ENCODE peak calls at places on chromosomes 16 and 17, in six cellular contexts. One of them, this sample, is unnamed. For H3K36me3, the result is how much of the 10 kb centered on the place peaks cover.

GRCh38 chr16:67537636-67538591 is 9.3 kb downstream of the RIPOR1 start:
- DNase-seq in Peyer's patch: peak
- DNase-seq in heart right ventricle: peak
- DNase-seq in tibial nerve: no peak
- DNase-seq in uterus: peak
- DNase-seq in aorta: peak
- DNase-seq in this sample: peak

GRCh38 chr17:45851873-45852272 is 7.2 kb downstream of the SPPL2C start:
- DNase-seq in aorta: peak
- DNase-seq in heart right ventricle: no peak
- DNase-seq in tibial nerve: no peak
- DNase-seq in uterus: no peak
- DNase-seq in Peyer's patch: no peak
- DNase-seq in this sample: no peak

GRCh38 chr17:19376799-19377198 is 1.5 kb upstream of the MAPK7 start:
- DNase-seq in tibial nerve: no peak
- DNase-seq in heart right ventricle: no peak
- DNase-seq in aorta: no peak
- DNase-seq in Peyer's patch: peak
- DNase-seq in uterus: peak
- DNase-seq in this sample: no peak

GRCh38 chr16:54242199-54242598 is 44.4 kb downstream of the IRX3 start:
- DNase-seq in tibial nerve: no peak
- DNase-seq in Peyer's patch: peak
- DNase-seq in uterus: no peak
- DNase-seq in aorta: no peak
- DNase-seq in heart right ventricle: no peak
- DNase-seq in this sample: no peak

GRCh38 chr16:4500283-4500682 is 24.1 kb downstream of the HMOX2 start:
- DNase-seq in aorta: peak
- DNase-seq in tibial nerve: no peak
- DNase-seq in heart right ventricle: no peak
- DNase-seq in Peyer's patch: no peak
- DNase-seq in uterus: no peak
- DNase-seq in this sample: no peak

GRCh38 chr16:87143661-87144121 is 173.5 kb downstream of the C16orf95 start:
- DNase-seq in heart right ventricle: no peak
- DNase-seq in tibial nerve: no peak
- DNase-seq in Peyer's patch: no peak
- DNase-seq in uterus: no peak
- DNase-seq in aorta: peak
- DNase-seq in this sample: no peak

GRCh38 chr16:81263470-81264200 is 25.1 kb downstream of the BCO1 start:
- DNase-seq in aorta: no peak
- DNase-seq in heart right ventricle: no peak
- DNase-seq in Peyer's patch: no peak
- DNase-seq in uterus: peak
- DNase-seq in tibial nerve: no peak
- DNase-seq in this sample: no peak

GRCh38 chr16:85077039-85077438 is 35.2 kb downstream of the CIBAR2 start:
- DNase-seq in aorta: no peak
- DNase-seq in uterus: no peak
- DNase-seq in tibial nerve: no peak
- DNase-seq in heart right ventricle: no peak
- DNase-seq in Peyer's patch: no peak
- DNase-seq in this sample: no peak

GRCh38 chr17:44774271-44775135 is 15.7 kb downstream of the ADAM11 start:
- DNase-seq in tibial nerve: peak
- DNase-seq in uterus: peak
- DNase-seq in aorta: peak
- DNase-seq in heart right ventricle: peak
- DNase-seq in Peyer's patch: peak
- DNase-seq in this sample: peak

GRCh38 chr17:47955497-47956461 is 1.9 kb downstream of the PRR15L start:
- DNase-seq in tibial nerve: no peak
- DNase-seq in heart right ventricle: no peak
- DNase-seq in uterus: no peak
- DNase-seq in Peyer's patch: peak
- DNase-seq in aorta: no peak
- DNase-seq in this sample: no peak

GRCh38 chr16:30478766-30479478 is 6.4 kb downstream of the ITGAL start:
- DNase-seq in aorta: no peak
- DNase-seq in Peyer's patch: no peak
- DNase-seq in tibial nerve: no peak
- DNase-seq in heart right ventricle: no peak
- DNase-seq in uterus: no peak
- DNase-seq in this sample: no peak

GRCh38 chr17:9107527-9107926 is 86.2 kb downstream of the NTN1 start:
- DNase-seq in uterus: no peak
- DNase-seq in tibial nerve: no peak
- DNase-seq in Peyer's patch: no peak
- DNase-seq in aorta: no peak
- DNase-seq in heart right ventricle: no peak
- DNase-seq in this sample: no peak

GRCh38 chr17:34862384-34862783 is 98.9 kb downstream of the CCT6B start:
- DNase-seq in Peyer's patch: no peak
- DNase-seq in tibial nerve: no peak
- DNase-seq in aorta: no peak
- DNase-seq in heart right ventricle: no peak
- DNase-seq in uterus: no peak
- DNase-seq in this sample: no peak

GRCh38 chr17:48878920-48879898 is 13.4 kb upstream of the ATP5MC1 start:
- DNase-seq in aorta: peak
- DNase-seq in Peyer's patch: peak
- DNase-seq in tibial nerve: no peak
- DNase-seq in heart right ventricle: no peak
- DNase-seq in uterus: peak
- DNase-seq in this sample: peak

GRCh38 chr16:31273676-31274075 is 13.9 kb downstream of the ITGAM start:
- DNase-seq in aorta: no peak
- DNase-seq in tibial nerve: no peak
- DNase-seq in Peyer's patch: peak
- DNase-seq in uterus: no peak
- DNase-seq in heart right ventricle: no peak
- DNase-seq in this sample: no peak

GRCh38 chr16:19879241-19879792 is 5.3 kb downstream of the GPRC5B start:
- DNase-seq in heart right ventricle: no peak
- DNase-seq in uterus: no peak
- DNase-seq in Peyer's patch: no peak
- DNase-seq in tibial nerve: no peak
- DNase-seq in aorta: no peak
- DNase-seq in this sample: no peak

GRCh38 chr16:77302685-77303084 is 103.5 kb downstream of the SYCE1L start:
- DNase-seq in aorta: no peak
- DNase-seq in tibial nerve: no peak
- DNase-seq in heart right ventricle: no peak
- DNase-seq in uterus: no peak
- DNase-seq in Peyer's patch: no peak
- DNase-seq in this sample: no peak

GRCh38 chr17:62093188-62094155 is 28.4 kb upstream of the MED13 start:
- DNase-seq in aorta: no peak
- DNase-seq in heart right ventricle: no peak
- DNase-seq in tibial nerve: no peak
- DNase-seq in Peyer's patch: no peak
- DNase-seq in uterus: no peak
- DNase-seq in this sample: no peak

GRCh38 chr16:84518804-84519341 is 14.4 kb upstream of the MEAK7 start:
- DNase-seq in aorta: peak
- DNase-seq in heart right ventricle: no peak
- DNase-seq in Peyer's patch: peak
- DNase-seq in tibial nerve: no peak
- DNase-seq in uterus: no peak
- DNase-seq in this sample: peak

GRCh38 chr16:19842758-19843157 is 41.9 kb downstream of the GPRC5B start:
- DNase-seq in Peyer's patch: no peak
- DNase-seq in tibial nerve: no peak
- DNase-seq in aorta: no peak
- DNase-seq in uterus: no peak
- DNase-seq in heart right ventricle: no peak
- DNase-seq in this sample: no peak

GRCh38 chr17:62800580-62800979 is 7.5 kb downstream of the MARCHF10 start:
- DNase-seq in tibial nerve: no peak
- DNase-seq in aorta: no peak
- DNase-seq in Peyer's patch: no peak
- DNase-seq in uterus: no peak
- DNase-seq in heart right ventricle: no peak
- DNase-seq in this sample: no peak

GRCh38 chr17:80950466-80951120 is 41.0 kb upstream of the CHMP6 start:
- DNase-seq in Peyer's patch: no peak
- DNase-seq in aorta: no peak
- DNase-seq in tibial nerve: no peak
- DNase-seq in uterus: peak
- DNase-seq in heart right ventricle: no peak
- DNase-seq in this sample: no peak

GRCh38 chr17:31842416-31843381 is 16.3 kb downstream of the COPRS start:
- DNase-seq in aorta: peak
- DNase-seq in heart right ventricle: peak
- DNase-seq in tibial nerve: peak
- DNase-seq in Peyer's patch: peak
- DNase-seq in uterus: peak
- DNase-seq in this sample: peak

GRCh38 chr17:81608605-81609004 is 28.3 kb downstream of the NPLOC4 start:
- DNase-seq in tibial nerve: no peak
- DNase-seq in aorta: no peak
- DNase-seq in Peyer's patch: no peak
- DNase-seq in heart right ventricle: no peak
- DNase-seq in uterus: no peak
- DNase-seq in this sample: no peak

GRCh38 chr16:85715169-85716015 is 26.6 kb upstream of the GINS2 start:
- DNase-seq in aorta: no peak
- DNase-seq in Peyer's patch: no peak
- DNase-seq in heart right ventricle: no peak
- DNase-seq in uterus: no peak
- DNase-seq in tibial nerve: no peak
- DNase-seq in this sample: no peak

GRCh38 chr17:35312790-35313711 is 60.4 kb downstream of the SLFN11 start:
- DNase-seq in tibial nerve: no peak
- DNase-seq in Peyer's patch: peak
- DNase-seq in uterus: peak
- DNase-seq in aorta: peak
- DNase-seq in heart right ventricle: peak
- DNase-seq in this sample: peak

GRCh38 chr16:14353340-14353739 is 276.7 kb downstream of the PARN start:
- DNase-seq in uterus: no peak
- DNase-seq in heart right ventricle: no peak
- DNase-seq in aorta: no peak
- DNase-seq in tibial nerve: no peak
- DNase-seq in Peyer's patch: no peak
- DNase-seq in this sample: no peak

DNA sequence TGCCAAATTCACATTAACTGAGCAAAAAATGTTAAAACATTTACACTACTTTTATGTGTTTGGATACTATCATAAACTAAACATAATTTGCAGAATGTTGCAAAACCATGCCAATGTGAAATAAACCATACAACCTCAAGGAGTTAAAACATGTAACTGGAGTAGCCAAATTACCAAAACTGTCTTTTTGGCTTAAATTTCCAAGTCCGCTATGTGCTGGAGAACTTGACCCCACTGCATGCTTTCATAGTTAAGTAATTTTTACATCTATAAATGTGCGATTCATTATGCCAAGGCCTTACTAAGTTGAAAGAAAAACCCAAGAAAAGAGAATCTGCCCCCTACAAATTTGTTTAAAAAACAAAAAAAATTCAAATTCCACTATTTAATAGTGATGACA is 28.2 kb downstream of the BRD7 start:
- DNase-seq in Peyer's patch: no peak
- DNase-seq in heart right ventricle: no peak
- DNase-seq in uterus: no peak
- DNase-seq in tibial nerve: no peak
- DNase-seq in aorta: no peak
- DNase-seq in this sample: no peak
- H3K36me3 ChIP-seq in Peyer's patch: under half
- H3K36me3 ChIP-seq in heart right ventricle: under half
- H3K36me3 ChIP-seq in uterus: under half
- H3K36me3 ChIP-seq in tibial nerve: under half
- H3K36me3 ChIP-seq in aorta: under half
- H3K36me3 ChIP-seq in this sample: under half

GRCh38 chr16:89113661-89114060 is 20.0 kb downstream of the ACSF3 start:
- DNase-seq in uterus: no peak
- DNase-seq in tibial nerve: no peak
- DNase-seq in heart right ventricle: no peak
- DNase-seq in Peyer's patch: peak
- DNase-seq in aorta: peak
- DNase-seq in this sample: no peak
- H3K36me3 ChIP-seq in uterus: under half
- H3K36me3 ChIP-seq in tibial nerve: under half
- H3K36me3 ChIP-seq in heart right ventricle: under half
- H3K36me3 ChIP-seq in Peyer's patch: under half
- H3K36me3 ChIP-seq in aorta: under half
- H3K36me3 ChIP-seq in this sample: under half

GRCh38 chr16:74807052-74807646 is 32.5 kb upstream of the FA2H start:
- DNase-seq in tibial nerve: no peak
- DNase-seq in Peyer's patch: no peak
- DNase-seq in aorta: no peak
- DNase-seq in uterus: no peak
- DNase-seq in heart right ventricle: no peak
- DNase-seq in this sample: no peak
- H3K36me3 ChIP-seq in tibial nerve: under half
- H3K36me3 ChIP-seq in Peyer's patch: under half
- H3K36me3 ChIP-seq in aorta: under half
- H3K36me3 ChIP-seq in uterus: under half
- H3K36me3 ChIP-seq in heart right ventricle: under half
- H3K36me3 ChIP-seq in this sample: under half

GRCh38 chr17:78600181-78600651 is 23.0 kb upstream of the DNAH17 start:
- DNase-seq in tibial nerve: no peak
- DNase-seq in heart right ventricle: no peak
- DNase-seq in uterus: no peak
- DNase-seq in Peyer's patch: no peak
- DNase-seq in aorta: no peak
- DNase-seq in this sample: no peak
- H3K36me3 ChIP-seq in tibial nerve: under half
- H3K36me3 ChIP-seq in heart right ventricle: under half
- H3K36me3 ChIP-seq in uterus: under half
- H3K36me3 ChIP-seq in Peyer's patch: under half
- H3K36me3 ChIP-seq in aorta: under half
- H3K36me3 ChIP-seq in this sample: under half

This sample was measured in CD8-positive, alpha-beta T cell.